ENCODE peak calls at places on chromosomes 1 and 21, in seven cellular contexts. T, U, I, J, O, Q and G are unnamed samples.

GRCh38 chr1:94068831-94069648 is 51.9 kb downstream of the ABCA4 start:
- DNase-seq in T (peak; percentile 49), U (no peak), J (no peak), O (no peak), I (no peak), Q (peak; percentile 55), G (peak; percentile 87)

GRCh38 chr1:52662645-52663313 is 29.8 kb downstream of the SHISAL2A start:
- DNase-seq in Q (no peak), U (no peak), J (peak; percentile 57), T (no peak), O (no peak), I (no peak), G (no peak)

GRCh38 chr1:228176461-228177182 is 11.0 kb downstream of the IBA57 start:
- DNase-seq in O (no peak), Q (no peak), J (no peak), T (peak; percentile 78), U (no peak), I (no peak), G (no peak)

GRCh38 chr1:6025269-6026094 is 20.2 kb upstream of the KCNAB2 start:
- DNase-seq in O (no peak), T (peak; percentile 63), J (peak; percentile 38), U (no peak), Q (no peak), I (peak; percentile 56), G (no peak)

GRCh38 chr1:38786040-38786436 is 73.5 kb downstream of the RRAGC start:
- DNase-seq in I (no peak), T (no peak), O (no peak), U (no peak), Q (no peak), J (no peak), G (no peak)

GRCh38 chr1:22886211-22886610 is 86.5 kb downstream of the LACTBL1 start:
- DNase-seq in U (no peak), O (no peak), I (no peak), Q (no peak), T (no peak), J (no peak), G (no peak)

GRCh38 chr1:157368363-157368762 is 184.0 kb downstream of the FCRL5 start:
- DNase-seq in U (no peak), J (no peak), O (no peak), T (no peak), Q (no peak), I (no peak), G (no peak)

GRCh38 chr1:45685308-45686080 is 839 bp downstream of the GPBP1L1 start:
- DNase-seq in J (no peak), O (no peak), Q (no peak), U (peak; percentile 11), I (no peak), T (no peak), G (no peak)

GRCh38 chr1:56028879-56029278 is 550.5 kb downstream of the PLPP3 start:
- DNase-seq in I (no peak), O (no peak), J (no peak), U (no peak), T (no peak), Q (no peak), G (no peak)

GRCh38 chr1:157163273-157164127 is 25.3 kb upstream of the ETV3 start:
- DNase-seq in U (peak; percentile 22), Q (peak; percentile 76), T (peak; percentile 61), I (peak; percentile 83), J (peak; percentile 65), O (peak; percentile 48), G (peak; percentile 92)

GRCh38 chr1:162632743-162633326 is 571 bp downstream of the DDR2 start:
- DNase-seq in T (peak; percentile 37), Q (no peak), I (no peak), O (no peak), U (no peak), J (no peak), G (no peak)

GRCh38 chr21:44925027-44925755 is 4.5 kb upstream of the ITGB2 start:
- DNase-seq in U (peak; percentile 42), I (peak; percentile 42), O (no peak), T (no peak), Q (no peak), J (no peak), G (no peak)

GRCh38 chr1:59058681-59059441 is 238.0 kb upstream of the FGGY start:
- DNase-seq in U (no peak), T (no peak), J (no peak), O (no peak), I (no peak), Q (no peak), G (no peak)

GRCh38 chr1:230084408-230085177 is 17.6 kb downstream of the GALNT2 start:
- DNase-seq in O (peak; percentile 11), J (peak; percentile 92), I (peak; percentile 90), Q (peak; percentile 60), U (no peak), T (peak; percentile 75), G (no peak)

GRCh38 chr21:34148826-34149558 is 75.6 kb downstream of the MRPS6 start:
- DNase-seq in Q (no peak), J (no peak), I (no peak), U (no peak), T (no peak), O (no peak), G (no peak)

GRCh38 chr1:212566522-212567479 is 41.8 kb upstream of the ATF3 start:
- DNase-seq in O (no peak), T (no peak), I (peak; percentile 79), J (peak; percentile 53), Q (no peak), U (peak; percentile 31), G (no peak)

GRCh38 chr21:41511858-41512257 is 3.9 kb upstream of the TMPRSS2 start:
- DNase-seq in Q (no peak), J (no peak), O (no peak), U (no peak), I (no peak), T (no peak), G (no peak)

GRCh38 chr1:244113532-244114320 is 62.6 kb downstream of the ZBTB18 start:
- DNase-seq in U (no peak), Q (no peak), O (no peak), I (no peak), J (peak; percentile 51), T (no peak), G (no peak)

GRCh38 chr1:119294728-119295127 is 73.9 kb upstream of the HAO2 start:
- DNase-seq in O (no peak), U (no peak), J (no peak), Q (no peak), I (no peak), T (no peak), G (no peak)

GRCh38 chr1:64543831-64544230 is 73.9 kb downstream of the CACHD1 start:
- DNase-seq in T (peak; percentile 33), Q (no peak), U (no peak), O (no peak), J (no peak), I (no peak), G (no peak)

GRCh38 chr1:41751804-41752513 is 166.8 kb downstream of the HIVEP3 start:
- DNase-seq in I (peak; percentile 39), O (no peak), T (peak; percentile 48), Q (no peak), U (no peak), J (no peak), G (no peak)

GRCh38 chr1:204420039-204421004 is 8.7 kb upstream of the PPP1R15B start:
- DNase-seq in I (no peak), U (no peak), O (no peak), Q (no peak), T (no peak), J (no peak), G (no peak)

GRCh38 chr21:36125513-36126121 is 9.3 kb upstream of the CBR3 start:
- DNase-seq in I (peak; percentile 70), Q (peak; percentile 67), T (no peak), U (no peak), O (no peak), J (peak; percentile 49), G (peak; percentile 57)